ENCODE peak calls at places on chromosomes 3 and 15, in eight cellular contexts. One of them, this sample, is unnamed.

GRCh38 chr15:44308415-44308814 is 19.9 kb downstream of the GOLM2 start:
- DNase-seq in fibroblast of lung: no peak
- DNase-seq in trophoblast cell: no peak
- DNase-seq in AG04450: no peak
- DNase-seq in SJSA1: no peak
- DNase-seq in CD8-positive, alpha-beta T cell: no peak
- DNase-seq in IMR-90: no peak
- DNase-seq in lung: no peak
- DNase-seq in this sample: no peak

GRCh38 chr3:10155658-10156057 is 9.1 kb upstream of the IRAK2 start:
- DNase-seq in fibroblast of lung: no peak
- DNase-seq in trophoblast cell: no peak
- DNase-seq in AG04450: no peak
- DNase-seq in SJSA1: no peak
- DNase-seq in CD8-positive, alpha-beta T cell: no peak
- DNase-seq in IMR-90: no peak
- DNase-seq in lung: no peak
- DNase-seq in this sample: no peak

GRCh38 chr3:169505577-169506155 is 157.8 kb downstream of the MECOM start:
- DNase-seq in fibroblast of lung: no peak
- DNase-seq in trophoblast cell: no peak
- DNase-seq in AG04450: no peak
- DNase-seq in SJSA1: no peak
- DNase-seq in CD8-positive, alpha-beta T cell: no peak
- DNase-seq in IMR-90: no peak
- DNase-seq in lung: no peak
- DNase-seq in this sample: no peak

GRCh38 chr15:92667291-92667904 is 11.8 kb upstream of the FAM174B start:
- DNase-seq in fibroblast of lung: peak; percentile 21
- DNase-seq in trophoblast cell: no peak
- DNase-seq in AG04450: no peak
- DNase-seq in SJSA1: no peak
- DNase-seq in CD8-positive, alpha-beta T cell: no peak
- DNase-seq in IMR-90: no peak
- DNase-seq in lung: no peak
- DNase-seq in this sample: no peak

GRCh38 chr3:37197810-37198371 is 23.5 kb upstream of the LRRFIP2 start:
- DNase-seq in fibroblast of lung: peak; percentile 17
- DNase-seq in trophoblast cell: peak; percentile 19
- DNase-seq in AG04450: no peak
- DNase-seq in SJSA1: no peak
- DNase-seq in CD8-positive, alpha-beta T cell: no peak
- DNase-seq in IMR-90: peak; percentile 55
- DNase-seq in lung: no peak
- DNase-seq in this sample: no peak

GRCh38 chr3:170046269-170047132 is 8.7 kb downstream of the GPR160 start:
- DNase-seq in fibroblast of lung: no peak
- DNase-seq in trophoblast cell: no peak
- DNase-seq in AG04450: no peak
- DNase-seq in SJSA1: no peak
- DNase-seq in CD8-positive, alpha-beta T cell: no peak
- DNase-seq in IMR-90: no peak
- DNase-seq in lung: no peak
- DNase-seq in this sample: no peak

GRCh38 chr3:55639886-55640765 is 153.0 kb upstream of the WNT5A start:
- DNase-seq in fibroblast of lung: no peak
- DNase-seq in trophoblast cell: no peak
- DNase-seq in AG04450: no peak
- DNase-seq in SJSA1: no peak
- DNase-seq in CD8-positive, alpha-beta T cell: no peak
- DNase-seq in IMR-90: no peak
- DNase-seq in lung: no peak
- DNase-seq in this sample: no peak

GRCh38 chr3:47421741-47422649 is 41.2 kb downstream of the PTPN23 start:
- DNase-seq in fibroblast of lung: peak; percentile 22
- DNase-seq in trophoblast cell: no peak
- DNase-seq in AG04450: no peak
- DNase-seq in SJSA1: no peak
- DNase-seq in CD8-positive, alpha-beta T cell: no peak
- DNase-seq in IMR-90: no peak
- DNase-seq in lung: no peak
- DNase-seq in this sample: no peak

GRCh38 chr3:107235923-107236315 is 141.3 kb upstream of the CCDC54 start:
- DNase-seq in fibroblast of lung: peak; percentile 95
- DNase-seq in trophoblast cell: peak; percentile 70
- DNase-seq in AG04450: peak; percentile 74
- DNase-seq in SJSA1: peak; percentile 62
- DNase-seq in CD8-positive, alpha-beta T cell: peak; percentile 6
- DNase-seq in IMR-90: peak; percentile 89
- DNase-seq in lung: peak; percentile 45
- DNase-seq in this sample: peak; percentile 51

GRCh38 chr3:23183731-23184130 is 19.4 kb upstream of the UBE2E2 start:
- DNase-seq in fibroblast of lung: peak; percentile 69
- DNase-seq in trophoblast cell: peak; percentile 37
- DNase-seq in AG04450: no peak
- DNase-seq in SJSA1: no peak
- DNase-seq in CD8-positive, alpha-beta T cell: no peak
- DNase-seq in IMR-90: peak; percentile 60
- DNase-seq in lung: peak; percentile 41
- DNase-seq in this sample: peak; percentile 27

GRCh38 chr3:17730318-17730967 is 12.0 kb downstream of the TBC1D5 start:
- DNase-seq in fibroblast of lung: peak; percentile 52
- DNase-seq in trophoblast cell: no peak
- DNase-seq in AG04450: peak; percentile 6
- DNase-seq in SJSA1: peak; percentile 53
- DNase-seq in CD8-positive, alpha-beta T cell: no peak
- DNase-seq in IMR-90: peak; percentile 49
- DNase-seq in lung: no peak
- DNase-seq in this sample: no peak

GRCh38 chr3:128726691-128727031 is 678 bp downstream of the RAB7A start:
- DNase-seq in fibroblast of lung: peak; percentile 74
- DNase-seq in trophoblast cell: peak; percentile 60
- DNase-seq in AG04450: no peak
- DNase-seq in SJSA1: peak; percentile 69
- DNase-seq in CD8-positive, alpha-beta T cell: no peak
- DNase-seq in IMR-90: peak; percentile 87
- DNase-seq in lung: peak; percentile 48
- DNase-seq in this sample: peak; percentile 58

GRCh38 chr3:13713396-13713795 is 164.5 kb downstream of the FBLN2 start:
- DNase-seq in fibroblast of lung: no peak
- DNase-seq in trophoblast cell: no peak
- DNase-seq in AG04450: no peak
- DNase-seq in SJSA1: peak; percentile 13
- DNase-seq in CD8-positive, alpha-beta T cell: no peak
- DNase-seq in IMR-90: no peak
- DNase-seq in lung: no peak
- DNase-seq in this sample: no peak

GRCh38 chr3:100316656-100317069 is 17.9 kb upstream of the NIT2 start:
- DNase-seq in fibroblast of lung: peak; percentile 80
- DNase-seq in trophoblast cell: peak; percentile 13
- DNase-seq in AG04450: peak; percentile 26
- DNase-seq in SJSA1: no peak
- DNase-seq in CD8-positive, alpha-beta T cell: no peak
- DNase-seq in IMR-90: peak; percentile 68
- DNase-seq in lung: no peak
- DNase-seq in this sample: peak; percentile 33

GRCh38 chr15:99090011-99090699 is 14.7 kb upstream of the SYNM start:
- DNase-seq in fibroblast of lung: no peak
- DNase-seq in trophoblast cell: no peak
- DNase-seq in AG04450: no peak
- DNase-seq in SJSA1: no peak
- DNase-seq in CD8-positive, alpha-beta T cell: no peak
- DNase-seq in IMR-90: peak; percentile 31
- DNase-seq in lung: no peak
- DNase-seq in this sample: no peak

GRCh38 chr15:34014556-34014955 is 24.4 kb downstream of the AVEN start:
- DNase-seq in fibroblast of lung: peak; percentile 45
- DNase-seq in trophoblast cell: no peak
- DNase-seq in AG04450: no peak
- DNase-seq in SJSA1: no peak
- DNase-seq in CD8-positive, alpha-beta T cell: no peak
- DNase-seq in IMR-90: peak; percentile 20
- DNase-seq in lung: no peak
- DNase-seq in this sample: no peak

GRCh38 chr3:52346623-52347530 is 30.8 kb downstream of the DNAH1 start:
- DNase-seq in fibroblast of lung: peak; percentile 81
- DNase-seq in trophoblast cell: no peak
- DNase-seq in AG04450: peak; percentile 23
- DNase-seq in SJSA1: no peak
- DNase-seq in CD8-positive, alpha-beta T cell: no peak
- DNase-seq in IMR-90: peak; percentile 84
- DNase-seq in lung: no peak
- DNase-seq in this sample: no peak

GRCh38 chr15:29090617-29091466 is 178.8 kb downstream of the NSMCE3 start:
- DNase-seq in fibroblast of lung: peak; percentile 28
- DNase-seq in trophoblast cell: no peak
- DNase-seq in AG04450: no peak
- DNase-seq in SJSA1: no peak
- DNase-seq in CD8-positive, alpha-beta T cell: peak; percentile 31
- DNase-seq in IMR-90: peak; percentile 11
- DNase-seq in lung: no peak
- DNase-seq in this sample: peak; percentile 5

GRCh38 chr3:44642337-44642736 is 6.2 kb upstream of the ZNF35 start:
- DNase-seq in fibroblast of lung: no peak
- DNase-seq in trophoblast cell: no peak
- DNase-seq in AG04450: no peak
- DNase-seq in SJSA1: no peak
- DNase-seq in CD8-positive, alpha-beta T cell: no peak
- DNase-seq in IMR-90: no peak
- DNase-seq in lung: no peak
- DNase-seq in this sample: no peak
- H3K9me3 ChIP-seq in fibroblast of lung: peaks cover 7% of the 10 kb centered on the region
- H3K9me3 ChIP-seq in trophoblast cell: no peaks in the 10 kb centered on the region
- H3K9me3 ChIP-seq in AG04450: peaks cover 14% of the 10 kb centered on the region
- H3K9me3 ChIP-seq in SJSA1: peaks cover 21% of the 10 kb centered on the region
- H3K9me3 ChIP-seq in CD8-positive, alpha-beta T cell: peaks cover 40% of the 10 kb centered on the region
- H3K9me3 ChIP-seq in IMR-90: peaks cover 38% of the 10 kb centered on the region
- H3K9me3 ChIP-seq in lung: peaks cover 18% of the 10 kb centered on the region
- H3K9me3 ChIP-seq in this sample: peaks cover 52% of the 10 kb centered on the region

DNA sequence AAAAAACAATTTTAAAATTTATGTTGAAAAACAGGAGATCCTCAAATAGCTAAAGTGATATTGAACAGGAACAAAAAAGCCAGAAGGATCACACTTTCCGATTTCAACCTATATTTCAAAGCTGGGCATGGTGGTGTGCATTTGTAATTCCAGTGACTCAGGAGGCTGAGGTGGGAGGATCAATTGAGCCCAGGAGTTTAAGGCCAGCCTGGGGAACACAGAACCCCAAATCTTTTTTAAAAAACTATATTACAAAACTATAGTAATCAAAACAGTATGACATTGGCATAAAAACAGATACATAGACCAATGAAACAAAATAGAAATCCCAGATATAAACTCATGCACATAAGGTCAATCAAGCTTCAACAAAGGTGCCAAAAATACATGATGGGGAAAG is 68.4 kb downstream of the MEX3B start:
- DNase-seq in fibroblast of lung: no peak
- DNase-seq in trophoblast cell: no peak
- DNase-seq in AG04450: no peak
- DNase-seq in SJSA1: no peak
- DNase-seq in CD8-positive, alpha-beta T cell: no peak
- DNase-seq in IMR-90: no peak
- DNase-seq in lung: no peak
- DNase-seq in this sample: no peak
- H3K9me3 ChIP-seq in fibroblast of lung: no peaks in the 10 kb centered on the region
- H3K9me3 ChIP-seq in trophoblast cell: no peaks in the 10 kb centered on the region
- H3K9me3 ChIP-seq in AG04450: peaks cover 2% of the 10 kb centered on the region
- H3K9me3 ChIP-seq in SJSA1: no peaks in the 10 kb centered on the region
- H3K9me3 ChIP-seq in CD8-positive, alpha-beta T cell: no peaks in the 10 kb centered on the region
- H3K9me3 ChIP-seq in IMR-90: peaks cover 2% of the 10 kb centered on the region
- H3K9me3 ChIP-seq in lung: no peaks in the 10 kb centered on the region
- H3K9me3 ChIP-seq in this sample: no peaks in the 10 kb centered on the region

GRCh38 chr15:95549168-95549738 is 781.2 kb upstream of the NR2F2 start:
- DNase-seq in fibroblast of lung: no peak
- DNase-seq in trophoblast cell: no peak
- DNase-seq in AG04450: no peak
- DNase-seq in SJSA1: no peak
- DNase-seq in CD8-positive, alpha-beta T cell: no peak
- DNase-seq in IMR-90: no peak
- DNase-seq in lung: no peak
- DNase-seq in this sample: no peak

GRCh38 chr15:95550702-95551101 is 779.8 kb upstream of the NR2F2 start:
- DNase-seq in fibroblast of lung: no peak
- DNase-seq in trophoblast cell: no peak
- DNase-seq in AG04450: no peak
- DNase-seq in SJSA1: no peak
- DNase-seq in CD8-positive, alpha-beta T cell: no peak
- DNase-seq in IMR-90: no peak
- DNase-seq in lung: no peak
- DNase-seq in this sample: no peak

GRCh38 chr15:95556225-95556624 is 774.3 kb upstream of the NR2F2 start:
- DNase-seq in fibroblast of lung: peak; percentile 61
- DNase-seq in trophoblast cell: peak; percentile 16
- DNase-seq in AG04450: no peak
- DNase-seq in SJSA1: no peak
- DNase-seq in CD8-positive, alpha-beta T cell: no peak
- DNase-seq in IMR-90: peak; percentile 50
- DNase-seq in lung: no peak
- DNase-seq in this sample: no peak

GRCh38 chr15:95556866-95557225 is 773.7 kb upstream of the NR2F2 start:
- DNase-seq in fibroblast of lung: no peak
- DNase-seq in trophoblast cell: no peak
- DNase-seq in AG04450: no peak
- DNase-seq in SJSA1: peak; percentile 64
- DNase-seq in CD8-positive, alpha-beta T cell: no peak
- DNase-seq in IMR-90: no peak
- DNase-seq in lung: no peak
- DNase-seq in this sample: no peak

DNA sequence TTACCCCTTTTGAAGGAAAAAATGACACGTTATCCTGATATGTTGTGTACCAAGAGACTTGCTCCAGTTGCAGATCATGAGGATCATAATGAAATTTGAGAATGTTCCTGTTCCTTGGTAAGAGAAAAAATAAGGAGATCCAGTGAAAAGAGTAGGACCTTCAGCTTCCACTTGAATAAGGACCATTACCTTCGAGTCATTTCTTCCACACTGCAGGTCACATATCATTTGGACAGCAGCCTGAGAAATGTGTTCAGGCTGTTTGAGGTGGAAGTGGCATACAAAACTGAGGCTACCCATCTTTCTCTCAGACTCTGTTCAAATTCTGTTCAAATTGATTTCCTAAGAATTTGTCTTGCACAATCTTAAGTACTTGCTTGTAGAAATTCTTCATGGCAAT is 778.9 kb upstream of the NR2F2 start:
- DNase-seq in fibroblast of lung: no peak
- DNase-seq in trophoblast cell: no peak
- DNase-seq in AG04450: no peak
- DNase-seq in SJSA1: no peak
- DNase-seq in CD8-positive, alpha-beta T cell: no peak
- DNase-seq in IMR-90: no peak
- DNase-seq in lung: no peak
- DNase-seq in this sample: no peak
- H3K9me3 ChIP-seq in fibroblast of lung: no peaks in the 10 kb centered on the region
- H3K9me3 ChIP-seq in trophoblast cell: no peaks in the 10 kb centered on the region
- H3K9me3 ChIP-seq in AG04450: no peaks in the 10 kb centered on the region
- H3K9me3 ChIP-seq in SJSA1: no peaks in the 10 kb centered on the region
- H3K9me3 ChIP-seq in CD8-positive, alpha-beta T cell: no peaks in the 10 kb centered on the region
- H3K9me3 ChIP-seq in IMR-90: no peaks in the 10 kb centered on the region
- H3K9me3 ChIP-seq in lung: no peaks in the 10 kb centered on the region
- H3K9me3 ChIP-seq in this sample: peaks cover 6% of the 10 kb centered on the region

GRCh38 chr3:66456711-66457173 is 44.1 kb downstream of the LRIG1 start:
- DNase-seq in fibroblast of lung: no peak
- DNase-seq in trophoblast cell: no peak
- DNase-seq in AG04450: no peak
- DNase-seq in SJSA1: no peak
- DNase-seq in CD8-positive, alpha-beta T cell: no peak
- DNase-seq in IMR-90: no peak
- DNase-seq in lung: no peak
- DNase-seq in this sample: no peak
- H3K9me3 ChIP-seq in fibroblast of lung: no peaks in the 10 kb centered on the region
- H3K9me3 ChIP-seq in trophoblast cell: peaks cover 2% of the 10 kb centered on the region
- H3K9me3 ChIP-seq in AG04450: no peaks in the 10 kb centered on the region
- H3K9me3 ChIP-seq in SJSA1: no peaks in the 10 kb centered on the region
- H3K9me3 ChIP-seq in CD8-positive, alpha-beta T cell: no peaks in the 10 kb centered on the region
- H3K9me3 ChIP-seq in IMR-90: no peaks in the 10 kb centered on the region
- H3K9me3 ChIP-seq in lung: no peaks in the 10 kb centered on the region
- H3K9me3 ChIP-seq in this sample: no peaks in the 10 kb centered on the region